ENCODE peak calls at places on chromosome 13, in four cellular contexts. N, M, W and K are unnamed samples.

GRCh38 chr13:98225036-98225940 is 48.2 kb upstream of the RNF113B start:
- DNase-seq in M (no peak), N (no peak), W (no peak), K (no peak)

GRCh38 chr13:103145476-103145875 is 79.3 kb upstream of the SLC10A2 start:
- DNase-seq in W (no peak), N (no peak), M (no peak), K (no peak)

GRCh38 chr13:109778102-109778542 is 8.3 kb downstream of the IRS2 start:
- DNase-seq in N (no peak), W (no peak), M (no peak), K (peak; percentile 63)

GRCh38 chr13:25248071-25248470 is 39.2 kb downstream of the MTMR6 start:
- DNase-seq in N (no peak), M (no peak), W (no peak), K (no peak)

GRCh38 chr13:66933994-66934393 is 296.1 kb downstream of the PCDH9 start:
- DNase-seq in N (no peak), M (peak; percentile 23), W (no peak), K (peak; percentile 15)

GRCh38 chr13:30698023-30698422 is 37.3 kb upstream of the ALOX5AP start:
- DNase-seq in W (no peak), M (no peak), N (no peak), K (no peak)

GRCh38 chr13:57832187-57832586 is 200.6 kb downstream of the PCDH17 start:
- DNase-seq in M (no peak), N (no peak), W (no peak), K (no peak)

GRCh38 chr13:30103161-30103858 is 204.0 kb downstream of the KATNAL1 start:
- DNase-seq in N (no peak), W (no peak), M (no peak), K (no peak)

GRCh38 chr13:37488682-37489081 is 109.9 kb downstream of the POSTN start:
- DNase-seq in W (no peak), M (no peak), N (no peak), K (no peak)

GRCh38 chr13:49292742-49293498 is 45.2 kb downstream of the CDADC1 start:
- DNase-seq in W (no peak), M (peak; percentile 26), N (no peak), K (no peak)

GRCh38 chr13:44932850-44933251 is 56.4 kb downstream of the NUFIP1 start:
- DNase-seq in W (no peak), M (no peak), N (no peak), K (peak; percentile 11)

GRCh38 chr13:41905600-41906254 is 55.2 kb downstream of the VWA8 start:
- DNase-seq in W (peak; percentile 28), N (no peak), M (peak; percentile 31), K (peak; percentile 52)

GRCh38 chr13:75395056-75395455 is 86.9 kb downstream of the TBC1D4 start:
- DNase-seq in W (no peak), N (no peak), M (no peak), K (no peak)

GRCh38 chr13:106493569-106493968 is 41.9 kb downstream of the EFNB2 start:
- DNase-seq in N (no peak), W (no peak), M (no peak), K (no peak)

GRCh38 chr13:77437267-77437666 is 98.2 kb upstream of the SCEL start:
- DNase-seq in N (no peak), M (no peak), W (peak; percentile 5), K (no peak)

GRCh38 chr13:34086281-34086680 is 268.3 kb downstream of the RFC3 start:
- DNase-seq in M (no peak), N (no peak), W (no peak), K (no peak)

GRCh38 chr13:94710081-94710809 is 2.1 kb downstream of the SOX21 start:
- DNase-seq in N (no peak), M (no peak), W (no peak), K (no peak)

GRCh38 chr13:49436890-49437289 is 7.0 kb downstream of the CAB39L start:
- DNase-seq in M (no peak), W (no peak), N (no peak), K (no peak)

GRCh38 chr13:77516342-77516789 is 19.1 kb upstream of the SCEL start:
- DNase-seq in W (no peak), M (no peak), N (no peak), K (no peak)

GRCh38 chr13:89951341-89951740 is 1396.1 kb upstream of the MIR17HG start:
- DNase-seq in M (no peak), W (no peak), N (no peak), K (peak; percentile 0)

GRCh38 chr13:20161275-20161950 is 561 bp upstream of the GJA3 start:
- DNase-seq in W (no peak), N (no peak), M (no peak), K (no peak)

GRCh38 chr13:109158383-109158782 is 529.0 kb downstream of the MYO16 start:
- DNase-seq in M (no peak), W (no peak), N (no peak), K (no peak)

GRCh38 chr13:109198585-109198984 is 569.2 kb downstream of the MYO16 start:
- DNase-seq in M (no peak), N (no peak), W (no peak), K (no peak)

GRCh38 chr13:63085851-63086250 is 1670.2 kb upstream of the PCDH20 start:
- DNase-seq in N (no peak), M (no peak), W (no peak), K (no peak)

GRCh38 chr13:65292488-65292901 is 1937.6 kb downstream of the PCDH9 start:
- DNase-seq in W (no peak), M (no peak), N (no peak), K (no peak)

GRCh38 chr13:73057284-73058025 is 1.4 kb upstream of the KLF5 start:
- DNase-seq in N (no peak), W (no peak), M (no peak), K (no peak)

GRCh38 chr13:40453666-40454030 is 212.8 kb downstream of the FOXO1 start:
- DNase-seq in N (no peak), W (no peak), M (no peak), K (no peak)

GRCh38 chr13:97212540-97213146 is 9.5 kb upstream of the MBNL2 start:
- DNase-seq in N (peak; percentile 12), M (peak; percentile 40), W (no peak), K (peak; percentile 48)

GRCh38 chr13:85170372-85170771 is 628.8 kb downstream of the SLITRK6 start:
- DNase-seq in W (no peak), N (no peak), M (no peak), K (no peak)

GRCh38 chr13:83722443-83722842 is 159.8 kb downstream of the SLITRK1 start:
- DNase-seq in W (no peak), M (no peak), N (no peak), K (no peak)

GRCh38 chr13:30551194-30551593 is 66.5 kb upstream of the USPL1 start:
- DNase-seq in M (peak; percentile 14), W (peak; percentile 29), N (no peak), K (no peak)

GRCh38 chr13:112967666-112968379 is 1.2 kb upstream of the MCF2L start:
- DNase-seq in N (no peak), M (no peak), W (no peak), K (no peak)

GRCh38 chr13:112969692-112970338 is 801 bp downstream of the MCF2L start:
- DNase-seq in W (no peak), N (no peak), M (no peak), K (no peak)

GRCh38 chr13:112966776-112967175 is 2.2 kb upstream of the MCF2L start:
- DNase-seq in W (no peak), M (no peak), N (no peak), K (no peak)

GRCh38 chr13:112968910-112969691 is at the start of gene MCF2L:
- DNase-seq in W (peak; percentile 56), M (no peak), N (no peak), K (peak; percentile 27)

DNA sequence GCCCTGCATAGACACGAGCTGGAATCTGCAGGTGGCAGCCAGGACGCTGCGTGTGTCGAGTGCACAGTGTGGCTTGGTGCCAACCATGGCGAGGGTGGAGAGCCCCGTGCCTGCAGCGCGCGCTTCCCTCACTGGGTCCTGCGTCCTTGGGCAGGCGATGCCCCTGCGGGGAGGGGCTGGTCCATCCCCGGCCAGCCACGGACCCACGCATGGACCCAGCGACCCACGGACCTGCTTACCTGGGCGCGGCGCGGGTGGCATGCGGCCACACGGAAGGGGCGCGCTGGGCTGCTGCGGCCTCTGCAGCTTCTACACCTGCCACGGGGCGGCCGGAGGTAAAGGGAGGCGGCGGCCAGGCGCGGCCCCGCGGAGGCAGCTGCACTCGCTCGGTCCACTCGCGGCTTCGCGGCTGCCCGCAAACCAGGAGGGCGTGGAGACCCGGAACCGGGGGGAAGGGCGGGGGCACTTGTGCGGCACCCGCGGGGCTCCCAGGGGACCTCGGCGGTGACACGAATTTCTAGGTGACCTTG is 569 bp upstream of the MCF2L start:
- DNase-seq in W (no peak), N (no peak), M (no peak), K (no peak)
- TF ChIP-seq HMGXB4 in W (no peak), N (peak; percentile 36), M (no peak), K (no peak)

DNA sequence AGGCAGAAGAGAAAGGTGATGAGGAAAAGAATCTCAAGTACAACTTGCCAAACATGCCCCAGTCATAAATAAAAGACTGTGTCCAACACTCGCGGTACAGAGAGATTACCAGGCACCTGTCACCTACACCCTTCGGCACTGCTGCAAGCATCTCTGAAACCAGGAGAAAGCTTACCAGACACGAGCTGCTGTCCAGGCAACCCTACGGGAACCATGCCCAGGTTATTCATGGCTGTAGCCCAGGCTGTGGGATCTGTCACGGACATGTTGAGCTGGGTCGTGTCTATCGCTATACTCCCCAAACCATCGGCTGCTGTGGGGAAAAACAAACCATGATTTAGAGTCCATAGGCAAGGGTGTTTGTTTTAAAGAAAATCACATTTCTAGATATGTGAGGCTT is 375.0 kb downstream of the ENOX1 start:
- DNase-seq in M (no peak), N (no peak), W (no peak), K (no peak)
- TF ChIP-seq HMGXB4 in M (no peak), N (no peak), W (no peak), K (no peak)

DNA sequence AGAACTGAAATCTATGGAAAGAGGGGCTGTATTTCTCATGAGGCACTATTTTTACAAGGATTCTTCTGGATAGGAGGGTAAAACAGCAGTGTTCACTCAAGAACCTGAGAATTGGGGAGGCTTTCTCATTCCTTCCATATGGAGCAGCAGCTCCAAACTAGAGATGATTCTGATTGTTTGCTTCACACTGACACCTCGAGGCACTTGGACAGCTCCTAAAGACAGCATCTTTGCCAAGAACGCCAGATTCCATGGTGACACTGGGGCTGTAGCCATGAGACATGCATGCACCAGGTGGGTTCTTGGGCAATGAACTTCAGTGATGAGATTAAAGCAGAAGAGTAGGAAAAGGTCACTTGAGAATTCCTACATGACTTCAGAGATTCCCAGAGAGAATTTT is 361.5 kb upstream of the HTR2A start:
- DNase-seq in N (no peak), M (no peak), W (no peak), K (no peak)
- TF ChIP-seq HMGXB4 in N (no peak), M (no peak), W (no peak), K (no peak)

GRCh38 chr13:32581177-32581786 is 5.0 kb upstream of the PDS5B start:
- DNase-seq in M (no peak), N (no peak), W (peak; percentile 14), K (no peak)
- TF ChIP-seq HMGXB4 in M (no peak), N (no peak), W (no peak), K (no peak)

DNA sequence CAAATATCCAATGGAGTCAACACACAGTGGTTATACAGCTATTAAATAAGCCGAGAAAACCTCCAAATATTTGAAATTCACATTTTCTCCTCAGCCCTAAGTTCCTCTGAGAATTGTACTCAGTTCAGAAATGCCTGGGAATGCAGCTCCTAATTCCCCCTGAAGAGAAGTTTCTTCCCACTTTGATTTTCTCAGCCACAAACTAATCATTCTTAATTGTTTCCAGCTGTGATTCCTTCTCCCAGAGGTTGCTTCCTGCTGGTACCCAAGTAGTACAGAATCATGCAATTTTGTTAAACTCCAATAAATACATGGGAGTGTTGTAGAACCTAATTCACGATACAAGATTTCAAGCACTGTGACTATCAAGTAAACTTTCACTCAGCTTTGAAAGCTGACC is 246.1 kb upstream of the MIR17HG start:
- DNase-seq in N (no peak), M (no peak), W (no peak), K (no peak)
- TF ChIP-seq HMGXB4 in N (no peak), M (no peak), W (no peak), K (no peak)

GRCh38 chr13:110915874-110916670 is 1.2 kb upstream of the ANKRD10 start:
- DNase-seq in W (peak; percentile 49), N (no peak), M (no peak), K (no peak)
- TF ChIP-seq HMGXB4 in W (no peak), N (no peak), M (no peak), K (no peak)